ENCODE peak calls at places on chromosomes 6 and 20, in eight cellular contexts. R is chondrocyte, B is RCC 7860, Z is adrenal gland, F is DMS153, L is right cardiac atrium, J is H4, S is anterior cingulate cortex. O is an unnamed sample.

GRCh38 chr6:130140084-130140483 is 82.7 kb downstream of the SAMD3 start:
- DNase-seq in J (no peak), F (no peak), S (no peak), B (no peak), Z (no peak), L (no peak), R (no peak), O (no peak)

GRCh38 chr20:50548396-50548795 is 38.2 kb downstream of the PTPN1 start:
- DNase-seq in R (no peak), Z (no peak), S (no peak), F (no peak), L (no peak), J (no peak), B (no peak), O (no peak)

GRCh38 chr6:90701146-90701781 is 114.4 kb upstream of the MAP3K7 start:
- DNase-seq in Z (no peak), L (no peak), R (no peak), F (peak), B (no peak), J (peak), S (no peak), O (peak)

GRCh38 chr6:5995705-5996686 is 10.7 kb downstream of the NRN1 start:
- DNase-seq in Z (peak), L (peak), R (no peak), J (peak), F (peak), B (no peak), S (no peak), O (peak)

GRCh38 chr6:16803294-16804006 is 42.2 kb upstream of the ATXN1 start:
- DNase-seq in F (no peak), J (no peak), R (no peak), Z (peak), L (peak), B (no peak), S (peak), O (no peak)

GRCh38 chr20:14879020-14879697 is 541.7 kb upstream of the FLRT3 start:
- DNase-seq in R (no peak), L (no peak), Z (no peak), S (no peak), B (peak), J (peak), F (peak), O (peak)

GRCh38 chr20:4720121-4720976 is 1.4 kb upstream of the PRND start:
- DNase-seq in B (peak), F (no peak), J (peak), Z (peak), S (peak), R (no peak), L (peak), O (peak)

GRCh38 chr6:168078943-168079405 is at the start of gene FRMD1:
- DNase-seq in J (no peak), S (no peak), R (no peak), F (no peak), B (no peak), Z (no peak), L (no peak), O (no peak)

GRCh38 chr6:147546501-147547368 is 38.2 kb downstream of the SAMD5 start:
- DNase-seq in R (no peak), S (no peak), Z (no peak), L (no peak), F (no peak), B (no peak), J (no peak), O (no peak)

GRCh38 chr6:56475736-56476457 is 166.8 kb downstream of the DST start:
- DNase-seq in F (no peak), S (no peak), B (no peak), R (no peak), L (peak), J (no peak), Z (peak), O (no peak)

GRCh38 chr20:24763386-24764026 is 185.6 kb upstream of the CST7 start:
- DNase-seq in F (no peak), S (no peak), L (no peak), J (no peak), R (no peak), B (no peak), Z (no peak), O (no peak)

GRCh38 chr6:123848347-123848746 is 44.7 kb downstream of the NKAIN2 start:
- DNase-seq in S (no peak), L (no peak), F (no peak), J (no peak), R (no peak), B (no peak), Z (no peak), O (no peak)

GRCh38 chr6:166460473-166461437 is 78.0 kb upstream of the MPC1 start:
- DNase-seq in J (no peak), B (no peak), F (no peak), Z (no peak), S (no peak), L (no peak), R (no peak), O (no peak)

GRCh38 chr20:3814928-3815495 is 5.3 kb upstream of the AP5S1 start:
- DNase-seq in B (no peak), Z (no peak), S (no peak), L (no peak), J (no peak), R (no peak), F (no peak), O (no peak)

GRCh38 chr6:111211411-111212030 is 124.2 kb downstream of the SLC16A10 start:
- DNase-seq in F (no peak), Z (no peak), L (no peak), S (no peak), R (no peak), B (no peak), J (no peak), O (peak)

GRCh38 chr6:148677594-148678476 is 69.0 kb upstream of the UST start:
- DNase-seq in J (no peak), F (no peak), L (no peak), S (no peak), Z (no peak), R (no peak), B (no peak), O (no peak)

GRCh38 chr6:14371530-14371929 is 254.0 kb downstream of the CD83 start:
- DNase-seq in S (no peak), Z (no peak), F (no peak), J (no peak), R (no peak), B (no peak), L (no peak), O (no peak)

GRCh38 chr6:125747589-125748533 is 1.6 kb upstream of the HEY2 start:
- DNase-seq in B (no peak), F (peak), L (peak), Z (peak), R (peak), J (no peak), S (peak), O (peak)

GRCh38 chr20:967796-968742 is 34.0 kb downstream of the RSPO4 start:
- DNase-seq in R (peak), J (peak), L (no peak), B (no peak), Z (no peak), F (no peak), S (no peak), O (peak)

GRCh38 chr6:135270676-135271536 is 89.8 kb downstream of the MYB start:
- DNase-seq in R (no peak), B (no peak), F (peak), Z (no peak), S (no peak), J (no peak), L (no peak), O (peak)

GRCh38 chr20:51380401-51381385 is 161.8 kb downstream of the NFATC2 start:
- DNase-seq in L (no peak), F (no peak), B (no peak), J (no peak), Z (no peak), S (no peak), R (no peak), O (no peak)

GRCh38 chr20:45917790-45918141 is 5.8 kb upstream of the PLTP start:
- DNase-seq in J (no peak), R (no peak), B (no peak), S (no peak), F (no peak), Z (no peak), L (peak), O (no peak)

GRCh38 chr6:105545206-105545920 is 142.5 kb upstream of the PREP start:
- DNase-seq in F (no peak), S (no peak), J (no peak), B (no peak), R (no peak), L (no peak), Z (no peak), O (no peak)

GRCh38 chr6:87573307-87574024 is 16.3 kb downstream of the RARS2 start:
- DNase-seq in S (no peak), L (no peak), B (no peak), Z (no peak), F (no peak), R (no peak), J (no peak), O (no peak)

O was measured in DMS53.